ENCODE peak calls at places on chromosomes 1 and 21, in ten cellular contexts. One of them, this sample, is unnamed.
A peak's percentile ranks its signal among the peaks of the same experiment; 100 is the strongest.

GRCh38 chr1:113874017-113874879 is 2.7 kb upstream of the PTPN22 start:
- DNase-seq in endothelial cell: no peak
- DNase-seq in astrocyte: peak; percentile 74
- DNase-seq in adrenal gland: no peak
- DNase-seq in RWPE1: peak; percentile 8
- DNase-seq in right lobe of liver: no peak
- DNase-seq in CD8-positive, alpha-beta T cell: no peak
- DNase-seq in Calu3: peak; percentile 23
- DNase-seq in fibroblast of lung: peak; percentile 77
- DNase-seq in tibial artery: no peak
- DNase-seq in this sample: no peak

GRCh38 chr1:203306970-203307541 is 1.7 kb downstream of the BTG2 start:
- DNase-seq in endothelial cell: no peak
- DNase-seq in astrocyte: peak; percentile 23
- DNase-seq in adrenal gland: peak; percentile 62
- DNase-seq in RWPE1: no peak
- DNase-seq in right lobe of liver: no peak
- DNase-seq in CD8-positive, alpha-beta T cell: no peak
- DNase-seq in Calu3: no peak
- DNase-seq in fibroblast of lung: peak; percentile 45
- DNase-seq in tibial artery: peak; percentile 74
- DNase-seq in this sample: no peak

GRCh38 chr1:27306892-27307850 is 14.8 kb upstream of the TMEM222 start:
- DNase-seq in endothelial cell: peak; percentile 48
- DNase-seq in astrocyte: no peak
- DNase-seq in adrenal gland: no peak
- DNase-seq in RWPE1: no peak
- DNase-seq in right lobe of liver: no peak
- DNase-seq in CD8-positive, alpha-beta T cell: no peak
- DNase-seq in Calu3: no peak
- DNase-seq in fibroblast of lung: no peak
- DNase-seq in tibial artery: no peak
- DNase-seq in this sample: no peak

GRCh38 chr1:31182352-31182751 is 57.3 kb downstream of the NKAIN1 start:
- DNase-seq in endothelial cell: peak; percentile 86
- DNase-seq in astrocyte: peak; percentile 87
- DNase-seq in adrenal gland: peak; percentile 85
- DNase-seq in RWPE1: peak; percentile 90
- DNase-seq in right lobe of liver: peak; percentile 49
- DNase-seq in CD8-positive, alpha-beta T cell: peak; percentile 9
- DNase-seq in Calu3: peak; percentile 84
- DNase-seq in fibroblast of lung: peak; percentile 90
- DNase-seq in tibial artery: peak; percentile 74
- DNase-seq in this sample: peak; percentile 81

GRCh38 chr1:233304489-233305102 is 9.1 kb upstream of the PCNX2 start:
- DNase-seq in endothelial cell: no peak
- DNase-seq in astrocyte: no peak
- DNase-seq in adrenal gland: no peak
- DNase-seq in RWPE1: no peak
- DNase-seq in right lobe of liver: no peak
- DNase-seq in CD8-positive, alpha-beta T cell: no peak
- DNase-seq in Calu3: no peak
- DNase-seq in fibroblast of lung: peak; percentile 24
- DNase-seq in tibial artery: no peak
- DNase-seq in this sample: no peak

GRCh38 chr21:41564871-41565281 is 56.9 kb upstream of the TMPRSS2 start:
- DNase-seq in endothelial cell: no peak
- DNase-seq in astrocyte: peak; percentile 58
- DNase-seq in adrenal gland: no peak
- DNase-seq in RWPE1: peak; percentile 29
- DNase-seq in right lobe of liver: no peak
- DNase-seq in CD8-positive, alpha-beta T cell: no peak
- DNase-seq in Calu3: peak; percentile 35
- DNase-seq in fibroblast of lung: peak; percentile 63
- DNase-seq in tibial artery: no peak
- DNase-seq in this sample: no peak

GRCh38 chr1:117595993-117596720 is 9.7 kb upstream of the TENT5C start:
- DNase-seq in endothelial cell: no peak
- DNase-seq in astrocyte: no peak
- DNase-seq in adrenal gland: no peak
- DNase-seq in RWPE1: no peak
- DNase-seq in right lobe of liver: peak; percentile 18
- DNase-seq in CD8-positive, alpha-beta T cell: no peak
- DNase-seq in Calu3: no peak
- DNase-seq in fibroblast of lung: no peak
- DNase-seq in tibial artery: peak; percentile 27
- DNase-seq in this sample: no peak

GRCh38 chr1:188043536-188044245 is 1214.9 kb downstream of the PLA2G4A start:
- DNase-seq in endothelial cell: no peak
- DNase-seq in astrocyte: no peak
- DNase-seq in adrenal gland: no peak
- DNase-seq in RWPE1: no peak
- DNase-seq in right lobe of liver: no peak
- DNase-seq in CD8-positive, alpha-beta T cell: no peak
- DNase-seq in Calu3: no peak
- DNase-seq in fibroblast of lung: no peak
- DNase-seq in tibial artery: no peak
- DNase-seq in this sample: no peak

GRCh38 chr1:39452081-39452480 is 39.4 kb upstream of the BMP8A start:
- DNase-seq in endothelial cell: no peak
- DNase-seq in astrocyte: no peak
- DNase-seq in adrenal gland: no peak
- DNase-seq in RWPE1: no peak
- DNase-seq in right lobe of liver: no peak
- DNase-seq in CD8-positive, alpha-beta T cell: no peak
- DNase-seq in Calu3: no peak
- DNase-seq in fibroblast of lung: no peak
- DNase-seq in tibial artery: no peak
- DNase-seq in this sample: no peak

GRCh38 chr1:112995890-112996289 is 39.9 kb upstream of the SLC16A1 start:
- DNase-seq in endothelial cell: no peak
- DNase-seq in astrocyte: peak; percentile 20
- DNase-seq in adrenal gland: no peak
- DNase-seq in RWPE1: peak; percentile 20
- DNase-seq in right lobe of liver: no peak
- DNase-seq in CD8-positive, alpha-beta T cell: no peak
- DNase-seq in Calu3: no peak
- DNase-seq in fibroblast of lung: peak; percentile 22
- DNase-seq in tibial artery: no peak
- DNase-seq in this sample: no peak

GRCh38 chr1:94925561-94926364 is 1.1 kb downstream of the CNN3 start:
- DNase-seq in endothelial cell: peak; percentile 78
- DNase-seq in astrocyte: peak; percentile 94
- DNase-seq in adrenal gland: peak; percentile 67
- DNase-seq in RWPE1: peak; percentile 81
- DNase-seq in right lobe of liver: peak; percentile 63
- DNase-seq in CD8-positive, alpha-beta T cell: no peak
- DNase-seq in Calu3: peak; percentile 73
- DNase-seq in fibroblast of lung: peak; percentile 97
- DNase-seq in tibial artery: peak; percentile 84
- DNase-seq in this sample: peak; percentile 46

GRCh38 chr1:167043752-167044488 is 46.3 kb downstream of the GPA33 start:
- DNase-seq in endothelial cell: no peak
- DNase-seq in astrocyte: peak; percentile 43
- DNase-seq in adrenal gland: peak; percentile 37
- DNase-seq in RWPE1: peak; percentile 56
- DNase-seq in right lobe of liver: peak; percentile 78
- DNase-seq in CD8-positive, alpha-beta T cell: peak; percentile 39
- DNase-seq in Calu3: peak; percentile 85
- DNase-seq in fibroblast of lung: peak; percentile 64
- DNase-seq in tibial artery: no peak
- DNase-seq in this sample: peak; percentile 69

GRCh38 chr1:233368106-233368783 is 40.7 kb downstream of the MAP3K21 start:
- DNase-seq in endothelial cell: no peak
- DNase-seq in astrocyte: peak; percentile 39
- DNase-seq in adrenal gland: no peak
- DNase-seq in RWPE1: no peak
- DNase-seq in right lobe of liver: no peak
- DNase-seq in CD8-positive, alpha-beta T cell: no peak
- DNase-seq in Calu3: no peak
- DNase-seq in fibroblast of lung: peak; percentile 57
- DNase-seq in tibial artery: no peak
- DNase-seq in this sample: no peak

GRCh38 chr1:246583056-246583440 is 16.8 kb downstream of the CNST start:
- DNase-seq in endothelial cell: no peak
- DNase-seq in astrocyte: no peak
- DNase-seq in adrenal gland: no peak
- DNase-seq in RWPE1: no peak
- DNase-seq in right lobe of liver: no peak
- DNase-seq in CD8-positive, alpha-beta T cell: no peak
- DNase-seq in Calu3: no peak
- DNase-seq in fibroblast of lung: no peak
- DNase-seq in tibial artery: no peak
- DNase-seq in this sample: no peak

GRCh38 chr1:235304549-235305451 is 23.2 kb downstream of the ARID4B start:
- DNase-seq in endothelial cell: no peak
- DNase-seq in astrocyte: peak; percentile 32
- DNase-seq in adrenal gland: no peak
- DNase-seq in RWPE1: no peak
- DNase-seq in right lobe of liver: no peak
- DNase-seq in CD8-positive, alpha-beta T cell: no peak
- DNase-seq in Calu3: no peak
- DNase-seq in fibroblast of lung: peak; percentile 32
- DNase-seq in tibial artery: no peak
- DNase-seq in this sample: no peak

GRCh38 chr1:19435181-19435580 is 50.2 kb downstream of the CAPZB start:
- DNase-seq in endothelial cell: no peak
- DNase-seq in astrocyte: peak; percentile 49
- DNase-seq in adrenal gland: no peak
- DNase-seq in RWPE1: no peak
- DNase-seq in right lobe of liver: no peak
- DNase-seq in CD8-positive, alpha-beta T cell: no peak
- DNase-seq in Calu3: no peak
- DNase-seq in fibroblast of lung: peak; percentile 57
- DNase-seq in tibial artery: no peak
- DNase-seq in this sample: no peak

GRCh38 chr21:26840912-26841311 is 4.3 kb downstream of the ADAMTS1 start:
- DNase-seq in endothelial cell: no peak
- DNase-seq in astrocyte: peak; percentile 67
- DNase-seq in adrenal gland: no peak
- DNase-seq in RWPE1: no peak
- DNase-seq in right lobe of liver: no peak
- DNase-seq in CD8-positive, alpha-beta T cell: no peak
- DNase-seq in Calu3: peak; percentile 17
- DNase-seq in fibroblast of lung: peak; percentile 76
- DNase-seq in tibial artery: peak; percentile 89
- DNase-seq in this sample: no peak

GRCh38 chr1:119862276-119862675 is 34.0 kb downstream of the ADAM30 start:
- DNase-seq in endothelial cell: no peak
- DNase-seq in astrocyte: peak; percentile 46
- DNase-seq in adrenal gland: no peak
- DNase-seq in RWPE1: no peak
- DNase-seq in right lobe of liver: no peak
- DNase-seq in CD8-positive, alpha-beta T cell: no peak
- DNase-seq in Calu3: no peak
- DNase-seq in fibroblast of lung: peak; percentile 60
- DNase-seq in tibial artery: no peak
- DNase-seq in this sample: no peak

DNA sequence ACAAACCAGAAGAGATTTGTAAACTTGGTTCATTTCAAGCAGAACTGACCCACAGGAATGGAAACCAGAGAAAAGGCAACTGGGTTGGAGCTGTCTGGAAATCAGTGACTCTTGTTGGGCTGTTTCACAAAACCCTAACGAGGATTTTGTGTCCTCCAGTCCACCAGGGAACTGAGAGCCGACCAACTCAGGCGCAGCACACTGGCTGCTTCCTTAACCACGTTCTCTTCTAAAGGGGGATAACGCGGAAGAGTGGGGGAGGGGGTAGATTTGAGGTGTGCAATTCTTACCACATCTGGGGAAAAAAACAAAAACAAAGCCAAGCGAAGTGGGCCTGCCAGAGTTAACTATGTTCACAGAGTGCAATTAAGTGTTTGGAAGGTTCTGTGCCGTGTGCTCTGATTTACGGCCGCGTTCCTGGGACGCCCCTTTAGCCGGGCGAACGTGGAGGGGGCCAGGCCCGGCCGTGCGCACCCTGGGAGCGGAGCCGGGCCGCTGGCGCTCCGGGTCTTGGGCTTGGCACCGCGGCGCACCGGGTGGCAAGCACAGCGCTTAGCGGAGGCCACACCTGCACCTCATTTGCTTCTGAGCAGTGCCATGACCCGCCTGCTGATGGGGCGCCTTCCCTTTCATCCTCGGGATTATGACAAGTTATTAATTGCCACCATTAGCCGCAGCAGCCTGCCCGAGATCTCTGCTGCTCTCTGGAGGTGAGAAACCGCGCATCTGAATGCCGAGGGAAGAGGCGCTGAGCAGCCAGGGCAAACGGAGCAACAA is 248.6 kb upstream of the FOXD3 start:
- DNase-seq in endothelial cell: peak; percentile 36
- DNase-seq in astrocyte: no peak
- DNase-seq in adrenal gland: no peak
- DNase-seq in RWPE1: no peak
- DNase-seq in right lobe of liver: no peak
- DNase-seq in CD8-positive, alpha-beta T cell: no peak
- DNase-seq in Calu3: no peak
- DNase-seq in fibroblast of lung: no peak
- DNase-seq in tibial artery: no peak
- DNase-seq in this sample: peak; percentile 45
- TF ChIP-seq CTCF in endothelial cell: no peak
- TF ChIP-seq CTCF in astrocyte: no peak
- TF ChIP-seq CTCF in adrenal gland: no peak
- TF ChIP-seq CTCF in RWPE1: no peak
- TF ChIP-seq CTCF in right lobe of liver: peak; percentile 41
- TF ChIP-seq CTCF in CD8-positive, alpha-beta T cell: no peak
- TF ChIP-seq CTCF in Calu3: no peak
- TF ChIP-seq CTCF in fibroblast of lung: no peak
- TF ChIP-seq CTCF in tibial artery: no peak
- TF ChIP-seq CTCF in this sample: no peak

GRCh38 chr1:24973315-24973714 is 43.2 kb upstream of the RUNX3 start:
- DNase-seq in endothelial cell: no peak
- DNase-seq in astrocyte: no peak
- DNase-seq in adrenal gland: no peak
- DNase-seq in RWPE1: no peak
- DNase-seq in right lobe of liver: no peak
- DNase-seq in CD8-positive, alpha-beta T cell: no peak
- DNase-seq in Calu3: no peak
- DNase-seq in fibroblast of lung: no peak
- DNase-seq in tibial artery: no peak
- DNase-seq in this sample: no peak
- TF ChIP-seq CTCF in endothelial cell: no peak
- TF ChIP-seq CTCF in astrocyte: no peak
- TF ChIP-seq CTCF in adrenal gland: no peak
- TF ChIP-seq CTCF in RWPE1: no peak
- TF ChIP-seq CTCF in right lobe of liver: no peak
- TF ChIP-seq CTCF in CD8-positive, alpha-beta T cell: no peak
- TF ChIP-seq CTCF in Calu3: no peak
- TF ChIP-seq CTCF in fibroblast of lung: no peak
- TF ChIP-seq CTCF in tibial artery: no peak
- TF ChIP-seq CTCF in this sample: no peak

GRCh38 chr1:160801836-160802580 is 6.0 kb downstream of the LY9 start:
- DNase-seq in endothelial cell: no peak
- DNase-seq in astrocyte: no peak
- DNase-seq in adrenal gland: no peak
- DNase-seq in RWPE1: no peak
- DNase-seq in right lobe of liver: no peak
- DNase-seq in CD8-positive, alpha-beta T cell: no peak
- DNase-seq in Calu3: no peak
- DNase-seq in fibroblast of lung: no peak
- DNase-seq in tibial artery: no peak
- DNase-seq in this sample: no peak
- TF ChIP-seq CTCF in endothelial cell: no peak
- TF ChIP-seq CTCF in astrocyte: no peak
- TF ChIP-seq CTCF in adrenal gland: no peak
- TF ChIP-seq CTCF in RWPE1: no peak
- TF ChIP-seq CTCF in right lobe of liver: no peak
- TF ChIP-seq CTCF in CD8-positive, alpha-beta T cell: no peak
- TF ChIP-seq CTCF in Calu3: no peak
- TF ChIP-seq CTCF in fibroblast of lung: no peak
- TF ChIP-seq CTCF in tibial artery: no peak
- TF ChIP-seq CTCF in this sample: no peak

GRCh38 chr1:205600085-205600484 is 31.7 kb downstream of the ELK4 start:
- DNase-seq in endothelial cell: no peak
- DNase-seq in astrocyte: peak; percentile 76
- DNase-seq in adrenal gland: no peak
- DNase-seq in RWPE1: peak; percentile 75
- DNase-seq in right lobe of liver: no peak
- DNase-seq in CD8-positive, alpha-beta T cell: no peak
- DNase-seq in Calu3: no peak
- DNase-seq in fibroblast of lung: peak; percentile 81
- DNase-seq in tibial artery: no peak
- DNase-seq in this sample: peak; percentile 51
- TF ChIP-seq CTCF in endothelial cell: no peak
- TF ChIP-seq CTCF in astrocyte: peak; percentile 17
- TF ChIP-seq CTCF in adrenal gland: no peak
- TF ChIP-seq CTCF in RWPE1: no peak
- TF ChIP-seq CTCF in right lobe of liver: no peak
- TF ChIP-seq CTCF in CD8-positive, alpha-beta T cell: no peak
- TF ChIP-seq CTCF in Calu3: no peak
- TF ChIP-seq CTCF in fibroblast of lung: no peak
- TF ChIP-seq CTCF in tibial artery: no peak
- TF ChIP-seq CTCF in this sample: peak; percentile 32